ENCODE peak calls at places on chromosomes 4 and X, in nine cellular contexts. S is tibial nerve; P is tibial artery; X is endothelial cell of umbilical vein; F is colonic mucosa; K is mammary epithelial cell; Z is CD8-positive, alpha-beta memory T cell; V is mucosa of descending colon; C is hepatocyte. W is an unnamed sample. For H3K4me1, the result is how much of the 10 kb centered on the place peaks cover.

GRCh38 chr4:170374770-170375169 is 285.0 kb upstream of the AADAT start:
- DNase-seq in S (no peak), P (no peak), X (no peak), F (peak), K (peak), Z (no peak), V (peak), C (peak), W (no peak)

GRCh38 chr4:176333076-176333475 is 13.3 kb downstream of the SPCS3 start:
- DNase-seq in S (no peak), P (no peak), X (no peak), F (no peak), K (no peak), Z (no peak), V (no peak), C (no peak), W (no peak)

GRCh38 chrX:19225906-19226305 is 103.6 kb upstream of the ADGRG2 start:
- DNase-seq in S (no peak), P (no peak), X (no peak), F (no peak), K (no peak), Z (no peak), V (no peak), C (peak), W (no peak)

GRCh38 chr4:125520258-125520990 is 205.7 kb downstream of the FAT4 start:
- DNase-seq in S (no peak), P (no peak), X (peak), F (no peak), K (no peak), Z (no peak), V (no peak), C (no peak), W (no peak)

GRCh38 chr4:25667931-25668557 is 12.4 kb downstream of the SLC34A2 start:
- DNase-seq in S (no peak), P (no peak), X (no peak), F (peak), K (no peak), Z (no peak), V (no peak), C (peak), W (no peak)

GRCh38 chr4:23889814-23890269 is at the start of gene PPARGC1A:
- DNase-seq in S (peak), P (peak), X (no peak), F (peak), K (peak), Z (no peak), V (peak), C (peak), W (peak)

GRCh38 chrX:132732236-132732635 is 226.2 kb downstream of the HS6ST2 start:
- DNase-seq in S (no peak), P (no peak), X (no peak), F (no peak), K (no peak), Z (no peak), V (no peak), C (no peak), W (no peak)

GRCh38 chrX:78029663-78030062 is 60.2 kb upstream of the PGAM4 start:
- DNase-seq in S (no peak), P (no peak), X (peak), F (peak), K (peak), Z (no peak), V (peak), C (peak), W (no peak)

GRCh38 chr4:151485541-151486131 is 76.7 kb downstream of the FHIP1A start:
- DNase-seq in S (no peak), P (no peak), X (no peak), F (no peak), K (no peak), Z (no peak), V (no peak), C (no peak), W (no peak)

GRCh38 chr4:2366252-2367192 is 51.9 kb downstream of the ZFYVE28 start:
- DNase-seq in S (no peak), P (no peak), X (no peak), F (no peak), K (no peak), Z (no peak), V (no peak), C (no peak), W (no peak)

GRCh38 chr4:167032876-167033275 is 201.4 kb downstream of the SPOCK3 start:
- DNase-seq in S (no peak), P (no peak), X (peak), F (no peak), K (peak), Z (no peak), V (no peak), C (no peak), W (no peak)

GRCh38 chr4:2339458-2340271 is 77.8 kb upstream of the MXD4 start:
- DNase-seq in S (no peak), P (no peak), X (no peak), F (peak), K (no peak), Z (no peak), V (no peak), C (no peak), W (peak)

GRCh38 chrX:46653482-46653881 is 79.9 kb downstream of the CHST7 start:
- DNase-seq in S (no peak), P (no peak), X (peak), F (no peak), K (no peak), Z (no peak), V (no peak), C (peak), W (no peak)

GRCh38 chr4:155888171-155888570 is 15.3 kb upstream of the TDO2 start:
- DNase-seq in S (no peak), P (no peak), X (no peak), F (no peak), K (no peak), Z (no peak), V (no peak), C (no peak), W (no peak)

GRCh38 chrX:110146521-110146920 is 143.6 kb downstream of the TMEM164 start:
- DNase-seq in S (no peak), P (peak), X (peak), F (peak), K (peak), Z (no peak), V (no peak), C (peak), W (no peak)

GRCh38 chrX:150693782-150694574 is 782 bp downstream of the MTMR1 start:
- DNase-seq in S (no peak), P (peak), X (peak), F (peak), K (peak), Z (peak), V (peak), C (peak), W (peak)

GRCh38 chr4:155948541-155948940 is 5.1 kb downstream of the CTSO start:
- DNase-seq in S (no peak), P (no peak), X (no peak), F (no peak), K (no peak), Z (no peak), V (no peak), C (no peak), W (no peak)

GRCh38 chr4:132065940-132066495 is 1083.1 kb upstream of the PCDH10 start:
- DNase-seq in S (no peak), P (no peak), X (peak), F (no peak), K (peak), Z (no peak), V (no peak), C (no peak), W (no peak)

GRCh38 chrX:46637937-46638336 is 64.4 kb downstream of the CHST7 start:
- DNase-seq in S (no peak), P (no peak), X (peak), F (no peak), K (peak), Z (no peak), V (no peak), C (no peak), W (no peak)

GRCh38 chr4:166527500-166527899 is 654.5 kb downstream of the TLL1 start:
- DNase-seq in S (no peak), P (no peak), X (no peak), F (no peak), K (peak), Z (no peak), V (no peak), C (no peak), W (no peak)

DNA sequence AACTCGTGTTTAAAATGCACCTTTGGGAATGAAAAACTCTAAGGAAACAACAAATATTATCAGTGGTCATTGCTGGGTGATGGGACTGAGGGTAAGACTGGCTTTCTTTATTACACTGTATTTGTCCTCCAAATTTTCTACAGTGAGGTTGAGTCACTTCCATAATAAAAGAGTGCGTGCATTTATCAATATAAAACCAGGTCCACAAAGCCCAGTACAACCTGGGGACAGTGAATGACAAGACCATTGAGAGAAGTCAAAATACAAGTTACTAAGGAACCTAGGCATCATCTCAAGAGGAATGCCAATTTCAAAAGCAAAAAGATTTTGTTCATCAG is 76.4 kb downstream of the MAGED4 start:
- DNase-seq in S (no peak), P (no peak), X (no peak), F (no peak), K (no peak), Z (no peak), V (no peak), C (no peak), W (no peak)
- H3K4me3 ChIP-seq in S (peak), P (no peak), X (no peak), F (no peak), K (peak), Z (no peak), V (no peak), C (no peak), W (peak)

DNA sequence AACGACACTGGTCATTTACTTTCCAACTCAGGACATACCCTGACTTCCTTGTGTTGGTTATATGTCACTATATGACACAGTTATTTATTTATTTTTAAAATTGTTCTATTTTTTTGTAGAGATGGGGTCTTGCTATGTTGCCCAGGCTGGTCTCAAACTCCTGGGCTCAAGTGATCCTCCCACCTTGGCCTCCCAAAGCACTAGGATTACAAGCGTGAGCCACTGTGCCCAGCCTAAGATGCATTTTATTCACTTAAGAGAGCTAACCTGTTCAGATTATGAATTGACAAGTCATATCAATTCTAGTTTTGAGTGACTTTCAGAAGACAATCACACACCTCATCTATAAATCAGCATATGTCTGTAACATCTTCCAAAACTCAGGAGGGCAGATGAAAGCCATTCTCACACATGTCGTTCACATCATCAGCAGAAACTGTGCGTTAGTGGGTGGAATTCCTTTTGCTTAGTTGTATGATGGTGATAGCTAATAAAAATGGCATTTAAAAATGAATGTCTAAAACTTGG is 9.4 kb upstream of the RHOH start:
- DNase-seq in S (no peak), P (no peak), X (no peak), F (peak), K (no peak), Z (no peak), V (no peak), C (no peak), W (no peak)
- H3K4me1 ChIP-seq in S (under half), P (under half), X (under half), F (under half), K (under half), Z (under half), V (under half), C (under half), W (under half)

DNA sequence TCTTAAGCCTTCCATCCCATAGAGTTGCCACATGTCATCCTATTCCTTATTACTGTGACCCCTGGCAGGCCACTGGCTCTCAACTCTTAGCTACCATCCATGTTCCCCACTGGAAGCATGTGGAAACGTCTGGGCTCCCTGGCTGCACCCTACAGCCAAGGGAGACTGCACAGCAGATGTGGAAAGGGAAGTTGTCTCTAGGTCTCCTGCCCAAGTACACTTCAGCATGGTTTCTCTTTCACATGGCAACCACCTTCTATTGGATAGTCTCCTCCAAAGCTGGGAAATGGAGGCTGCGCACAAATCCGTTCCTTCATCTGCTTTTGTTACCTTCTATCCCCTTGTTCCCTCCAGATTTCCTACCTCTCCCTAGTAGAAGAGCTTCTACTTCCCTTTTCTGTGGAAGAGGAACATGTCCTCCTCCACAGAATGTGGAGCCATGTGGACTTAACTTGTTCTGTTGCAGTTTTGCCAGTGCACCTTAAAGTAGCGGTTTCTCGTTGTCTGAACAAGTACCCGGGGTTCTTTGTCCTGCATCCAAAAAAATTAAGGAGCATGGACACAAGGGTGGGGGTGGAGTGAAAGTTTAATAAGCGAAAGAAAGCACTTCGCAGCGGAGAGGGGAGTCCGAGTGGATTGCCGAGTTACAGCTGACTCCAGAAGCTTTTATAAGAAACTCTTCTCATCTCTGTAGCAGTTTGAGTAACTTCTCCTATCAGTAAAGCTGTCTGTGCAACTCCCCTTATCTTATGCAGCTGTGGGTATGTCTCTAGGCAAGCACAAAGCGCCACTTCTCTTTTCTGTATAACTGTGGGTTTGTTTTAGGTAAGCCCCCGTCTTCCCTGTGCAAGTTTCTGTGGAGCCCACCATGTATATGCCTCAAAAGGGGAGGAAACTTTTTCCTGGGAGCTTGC is 52.5 kb downstream of the HMGB2 start:
- DNase-seq in S (no peak), P (no peak), X (no peak), F (no peak), K (no peak), Z (no peak), V (no peak), C (no peak), W (no peak)
- H3K4me3 ChIP-seq in S (no peak), P (no peak), X (no peak), F (no peak), K (no peak), Z (no peak), V (no peak), C (no peak), W (no peak)

DNA sequence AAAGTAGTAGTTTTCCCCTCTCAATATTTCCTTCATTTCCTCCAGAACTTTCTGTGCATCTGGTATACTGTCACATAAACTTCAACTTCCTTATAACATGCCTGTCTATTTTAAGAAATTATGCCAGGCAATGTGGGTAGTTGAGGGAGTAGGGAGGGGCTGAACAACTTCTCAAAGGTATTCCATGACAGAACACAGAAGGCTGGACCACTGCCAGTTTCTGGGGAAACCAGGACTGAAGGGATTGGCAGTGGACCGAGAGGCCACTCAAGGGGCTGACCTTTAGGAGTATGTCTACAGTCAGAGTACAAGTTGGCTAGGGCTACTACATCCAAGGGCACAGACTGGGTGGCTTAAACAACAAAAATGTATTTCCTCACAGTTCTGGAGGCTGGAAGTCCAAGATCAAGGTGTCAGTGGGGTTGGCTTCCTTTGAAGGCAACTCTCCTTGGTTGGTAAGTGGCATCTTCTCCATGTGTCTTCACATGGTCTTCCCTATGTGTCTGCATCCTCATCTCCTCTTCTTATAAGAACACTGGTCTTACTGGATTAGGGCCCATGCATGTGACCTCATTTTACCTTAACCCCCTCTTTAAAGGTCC is 6.9 kb downstream of the SH3RF1 start:
- DNase-seq in S (no peak), P (peak), X (no peak), F (peak), K (no peak), Z (no peak), V (peak), C (no peak), W (no peak)
- H3K4me1 ChIP-seq in S (half or more), P (under half), X (half or more), F (under half), K (under half), Z (under half), V (under half), C (under half), W (under half)

GRCh38 chr4:154033921-154034320 is 245.0 kb upstream of the SFRP2 start:
- DNase-seq in S (no peak), P (no peak), X (no peak), F (no peak), K (no peak), Z (no peak), V (no peak), C (no peak), W (no peak)

GRCh38 chr4:154030747-154031146 is 241.9 kb upstream of the SFRP2 start:
- DNase-seq in S (no peak), P (no peak), X (no peak), F (no peak), K (peak), Z (no peak), V (no peak), C (peak), W (no peak)

GRCh38 chr4:154030152-154030551 is 241.3 kb upstream of the SFRP2 start:
- DNase-seq in S (no peak), P (no peak), X (no peak), F (no peak), K (no peak), Z (no peak), V (no peak), C (no peak), W (no peak)

GRCh38 chr4:154032914-154033313 is 244.0 kb upstream of the SFRP2 start:
- DNase-seq in S (no peak), P (no peak), X (no peak), F (no peak), K (no peak), Z (no peak), V (no peak), C (no peak), W (no peak)

DNA sequence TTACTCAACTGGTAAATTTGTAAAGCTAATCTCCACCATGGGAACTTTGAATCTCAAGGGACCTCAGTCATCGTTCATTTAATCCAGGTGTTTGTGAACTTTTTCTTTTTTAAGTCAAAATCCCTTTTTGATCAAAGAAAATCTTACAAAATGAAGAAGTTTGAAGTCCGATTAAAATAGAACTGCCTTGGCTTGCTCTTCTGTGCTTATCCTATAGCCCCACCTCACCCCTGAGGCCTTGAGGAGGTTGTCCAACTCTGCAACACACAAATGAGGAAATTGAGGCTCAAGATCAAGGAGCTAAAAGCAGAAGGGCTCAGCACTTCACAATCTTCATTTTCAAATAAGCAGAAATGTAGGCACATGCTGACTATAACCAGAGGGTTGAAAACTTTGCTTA is 240.3 kb upstream of the SFRP2 start:
- DNase-seq in S (no peak), P (no peak), X (no peak), F (no peak), K (no peak), Z (no peak), V (no peak), C (no peak), W (no peak)
- H3K4me3 ChIP-seq in S (no peak), P (no peak), X (no peak), F (no peak), K (no peak), Z (no peak), V (no peak), C (no peak), W (no peak)

GRCh38 chr4:76211769-76212168 is 1.9 kb downstream of the SCARB2 start:
- DNase-seq in S (no peak), P (no peak), X (no peak), F (peak), K (no peak), Z (no peak), V (no peak), C (no peak), W (no peak)

GRCh38 chr4:76210502-76210901 is 3.1 kb downstream of the SCARB2 start:
- DNase-seq in S (no peak), P (no peak), X (no peak), F (peak), K (no peak), Z (no peak), V (no peak), C (no peak), W (no peak)

GRCh38 chr4:76213415-76214268 is at the start of gene SCARB2:
- DNase-seq in S (peak), P (peak), X (peak), F (peak), K (peak), Z (peak), V (peak), C (peak), W (peak)

GRCh38 chr4:76212851-76213414 is 691 bp downstream of the SCARB2 start:
- DNase-seq in S (no peak), P (no peak), X (peak), F (peak), K (peak), Z (peak), V (peak), C (no peak), W (no peak)

DNA sequence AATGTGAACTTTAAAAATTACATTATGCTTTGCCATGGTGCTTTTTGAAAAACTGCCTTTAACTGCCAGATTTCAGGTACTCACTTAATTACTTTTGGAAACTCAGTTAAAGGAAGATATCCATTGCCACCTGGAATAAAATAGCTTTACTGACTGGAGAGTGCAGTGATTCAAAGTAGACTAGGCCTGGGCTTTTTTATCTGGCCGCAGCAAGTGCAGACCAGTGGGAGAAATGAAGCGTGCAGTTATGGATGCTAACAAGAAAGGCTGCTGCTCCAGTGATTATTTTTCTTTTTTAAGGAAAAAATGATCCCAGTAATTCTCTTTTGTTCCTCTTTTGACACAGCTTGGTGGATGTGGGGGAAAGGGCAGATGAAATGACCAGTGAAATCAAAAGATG is 1.3 kb downstream of the SCARB2 start:
- DNase-seq in S (no peak), P (no peak), X (peak), F (peak), K (no peak), Z (no peak), V (no peak), C (no peak), W (no peak)
- H3K4me1 ChIP-seq in S (half or more), P (under half), X (under half), F (under half), K (under half), Z (under half), V (half or more), C (half or more), W (under half)

GRCh38 chrX:115892056-115892708 is 278.4 kb upstream of the AGTR2 start:
- DNase-seq in S (no peak), P (no peak), X (no peak), F (peak), K (peak), Z (no peak), V (peak), C (peak), W (no peak)
- H3K4me3 ChIP-seq in S (no peak), P (no peak), X (no peak), F (peak), K (no peak), Z (no peak), V (no peak), C (no peak), W (peak)

W was measured in breast epithelium.